ENCODE peak calls at places on chromosomes 4 and X, in nine cellular contexts. H is OCI-LY7, M is IMR-90, F is GM23338, Z is nephron progenitor cell, A is AG10803, G is fibroblast of pulmonary artery, S is foreskin fibroblast, E is heart right ventricle. J is an unnamed sample.

GRCh38 chr4:24471623-24472510 is 112.5 kb downstream of the DHX15 start:
- DNase-seq in E (peak; percentile 13), F (peak; percentile 79), S (peak; percentile 6), A (peak; percentile 6), Z (peak; percentile 38), G (no peak), H (no peak), M (no peak), J (no peak)

GRCh38 chr4:188960411-188961093 is 821.3 kb downstream of the TRIML1 start:
- DNase-seq in A (no peak), G (peak; percentile 6), M (peak; percentile 47), F (no peak), H (no peak), S (peak; percentile 57), Z (no peak), E (no peak), J (no peak)

GRCh38 chr4:163343604-163344146 is at the start of gene NPY5R:
- DNase-seq in Z (peak; percentile 58), A (no peak), H (no peak), G (no peak), E (no peak), S (no peak), F (peak; percentile 52), M (no peak), J (no peak)

GRCh38 chr4:87025614-87026041 is 90.8 kb downstream of the AFF1 start:
- DNase-seq in S (no peak), M (no peak), Z (no peak), G (no peak), E (no peak), F (no peak), H (no peak), A (no peak), J (no peak)

GRCh38 chr4:6873291-6873690 is 36.3 kb upstream of the TBC1D14 start:
- DNase-seq in Z (no peak), E (no peak), H (no peak), S (no peak), F (no peak), A (no peak), G (peak; percentile 25), M (no peak), J (peak; percentile 5)

GRCh38 chrX:134246282-134246681 is 9.3 kb downstream of the CCDC160 start:
- DNase-seq in H (peak; percentile 18), Z (no peak), F (peak; percentile 47), M (no peak), S (no peak), A (peak; percentile 0), E (no peak), G (no peak), J (no peak)

GRCh38 chrX:132271330-132271729 is 52.1 kb upstream of the RAP2C start:
- DNase-seq in S (no peak), Z (no peak), G (peak; percentile 8), M (no peak), F (no peak), E (peak; percentile 3), A (peak; percentile 21), H (no peak), J (no peak)

GRCh38 chrX:119970574-119970973 is 27.0 kb upstream of the NKAP start:
- DNase-seq in E (no peak), S (no peak), M (no peak), H (no peak), G (no peak), A (no peak), Z (no peak), F (no peak), J (no peak)

GRCh38 chr4:107094332-107094731 is 58.2 kb upstream of the DKK2 start:
- DNase-seq in S (peak; percentile 26), G (peak; percentile 52), F (peak; percentile 41), H (no peak), Z (no peak), E (no peak), A (peak; percentile 58), M (peak; percentile 20), J (peak; percentile 58)

GRCh38 chr4:7240341-7240740 is 48.0 kb downstream of the SORCS2 start:
- DNase-seq in M (no peak), H (no peak), S (no peak), Z (no peak), G (no peak), E (no peak), A (no peak), F (no peak), J (no peak)

GRCh38 chrX:48715066-48715465 is 18.5 kb downstream of the SUV39H1 start:
- DNase-seq in A (peak; percentile 69), Z (no peak), F (no peak), S (peak; percentile 51), G (peak; percentile 39), E (no peak), M (peak; percentile 58), H (no peak), J (no peak)

DNA sequence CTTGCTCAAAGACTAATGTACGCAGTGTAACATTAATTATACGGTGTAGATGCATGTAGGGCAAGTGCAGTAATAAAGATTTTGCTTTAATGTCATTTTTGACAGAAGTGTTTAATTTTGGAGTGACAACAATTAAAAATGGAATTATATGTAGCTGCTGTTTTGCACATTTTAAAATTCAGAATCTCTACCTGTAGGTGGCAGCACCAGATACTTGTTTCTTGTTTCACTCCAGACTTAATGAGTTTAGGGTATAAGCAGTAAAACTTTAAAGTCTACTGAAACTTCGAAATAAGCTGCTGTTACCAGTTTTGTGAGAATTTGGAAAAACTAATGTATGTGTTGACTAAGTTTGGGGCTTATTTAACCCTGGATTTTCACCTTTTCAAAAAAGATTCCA is 144.9 kb downstream of the POLA1 start:
- DNase-seq in F (peak; percentile 32), A (peak; percentile 31), S (peak; percentile 16), M (peak; percentile 50), H (peak; percentile 35), E (peak; percentile 4), Z (no peak), G (peak; percentile 56), J (peak; percentile 15)
- TF ChIP-seq CTCF in F (peak; percentile 48), A (peak; percentile 55), S (no peak), M (peak; percentile 57), H (peak; percentile 79), E (peak; percentile 31), Z (peak; percentile 62), G (peak; percentile 28), J (peak; percentile 78)

GRCh38 chrX:152652467-152652866 is 14.8 kb downstream of the GABRQ start:
- DNase-seq in A (no peak), S (no peak), F (no peak), H (no peak), Z (no peak), E (no peak), G (no peak), M (no peak), J (no peak)

GRCh38 chrX:152656890-152657289 is 19.2 kb downstream of the GABRQ start:
- DNase-seq in F (no peak), M (no peak), S (no peak), G (no peak), Z (no peak), H (no peak), A (no peak), E (no peak), J (no peak)

GRCh38 chrX:152663086-152663485 is 25.4 kb downstream of the GABRQ start:
- DNase-seq in Z (no peak), S (no peak), F (no peak), A (no peak), E (no peak), G (no peak), M (no peak), H (no peak), J (no peak)

GRCh38 chrX:152656087-152656486 is 18.4 kb downstream of the GABRQ start:
- DNase-seq in F (no peak), M (no peak), A (no peak), H (no peak), G (no peak), E (no peak), S (no peak), Z (no peak), J (no peak)

DNA sequence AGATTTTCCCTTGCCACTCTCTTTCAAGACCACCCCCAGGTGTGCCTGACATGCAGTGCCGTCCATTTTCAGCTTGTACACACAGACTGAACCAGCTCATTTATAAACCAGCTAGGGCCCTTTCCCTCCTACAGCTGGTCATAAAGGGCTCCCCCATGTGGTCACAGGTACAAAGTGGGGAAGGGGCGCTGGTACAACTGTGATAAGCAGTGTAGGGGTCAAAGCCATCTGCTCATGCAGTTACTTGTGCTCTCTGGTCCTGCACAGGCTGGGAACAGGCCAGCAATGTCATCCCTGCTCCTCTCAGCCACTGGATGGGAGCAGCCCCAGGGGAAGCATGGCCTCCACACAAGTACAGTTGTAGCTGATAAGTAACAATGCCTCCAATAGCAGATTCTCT is 20.6 kb downstream of the GABRQ start:
- DNase-seq in F (peak; percentile 57), S (no peak), A (no peak), G (no peak), E (no peak), Z (peak; percentile 16), H (no peak), M (no peak), J (no peak)
- TF ChIP-seq CTCF in F (peak; percentile 64), S (no peak), A (no peak), G (no peak), E (no peak), Z (no peak), H (peak; percentile 54), M (no peak), J (no peak)

GRCh38 chr4:113290666-113291065 is 241.2 kb downstream of the ANK2 start:
- DNase-seq in F (no peak), S (no peak), G (no peak), M (no peak), H (no peak), Z (no peak), A (no peak), E (no peak), J (no peak)

GRCh38 chr4:113292371-113293042 is 243.1 kb downstream of the ANK2 start:
- DNase-seq in H (no peak), S (peak; percentile 65), Z (peak; percentile 24), M (peak; percentile 71), F (peak; percentile 93), E (peak; percentile 53), A (peak; percentile 77), G (peak; percentile 43), J (no peak)

GRCh38 chr4:113293043-113293560 is 243.6 kb downstream of the ANK2 start:
- DNase-seq in M (peak; percentile 68), H (no peak), F (peak; percentile 37), A (peak; percentile 78), Z (no peak), S (peak; percentile 59), G (peak; percentile 78), E (peak; percentile 27), J (peak; percentile 47)

GRCh38 chr4:113294910-113295309 is 245.5 kb downstream of the ANK2 start:
- DNase-seq in H (no peak), Z (no peak), M (no peak), G (peak; percentile 29), S (no peak), A (no peak), F (no peak), E (no peak), J (no peak)

DNA sequence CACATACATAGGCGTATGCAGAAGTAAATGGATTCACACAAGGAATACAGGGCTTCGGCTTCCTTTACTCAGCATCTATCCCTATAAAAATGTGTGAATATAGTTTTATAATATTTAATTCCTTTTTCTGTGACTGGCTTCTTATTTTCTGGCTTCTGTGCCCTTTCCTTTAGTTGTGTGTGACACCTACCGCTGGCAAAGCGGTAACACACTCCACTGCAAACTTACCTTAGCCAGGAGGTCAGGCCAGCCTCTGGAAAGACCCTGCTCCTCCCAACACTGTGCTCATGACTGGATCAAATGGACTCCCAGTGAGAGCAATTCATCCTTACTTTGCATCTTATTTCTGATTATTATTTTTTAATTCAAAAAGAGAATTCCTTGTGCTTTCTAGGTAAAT is 244.2 kb downstream of the ANK2 start:
- DNase-seq in G (peak; percentile 43), M (no peak), F (peak; percentile 26), A (peak; percentile 18), H (no peak), E (no peak), Z (no peak), S (no peak), J (peak; percentile 37)
- TF ChIP-seq CTCF in G (peak; percentile 27), M (no peak), F (peak; percentile 49), A (peak; percentile 54), H (no peak), E (no peak), Z (no peak), S (peak; percentile 46), J (peak; percentile 65)

GRCh38 chrX:76420237-76420636 is 7.3 kb upstream of the MAGEE1 start:
- DNase-seq in M (no peak), F (no peak), H (peak; percentile 2), E (no peak), G (no peak), Z (no peak), A (no peak), S (no peak), J (no peak)
- TF ChIP-seq CTCF in M (no peak), F (no peak), H (peak; percentile 36), E (no peak), G (peak; percentile 6), Z (no peak), A (peak; percentile 23), S (no peak), J (peak; percentile 52)